ENCODE peak calls at places on chromosomes 13 and 19, in nine cellular contexts. One of them, this sample, is unnamed.

GRCh38 chr13:73720216-73720840 is 413.9 kb downstream of the KLF12 start:
- DNase-seq in Panc1: no peak
- DNase-seq in uterus: no peak
- DNase-seq in AG04450: no peak
- DNase-seq in lung: no peak
- DNase-seq in suprapubic skin: no peak
- DNase-seq in thoracic aorta: no peak
- DNase-seq in neural progenitor cell: no peak
- DNase-seq in thyroid gland: no peak
- DNase-seq in this sample: peak; percentile 16

GRCh38 chr13:68232351-68233130 is 1002.4 kb upstream of the PCDH9 start:
- DNase-seq in thyroid gland: no peak
- DNase-seq in suprapubic skin: no peak
- DNase-seq in AG04450: no peak
- DNase-seq in thoracic aorta: no peak
- DNase-seq in Panc1: no peak
- DNase-seq in neural progenitor cell: peak; percentile 30
- DNase-seq in uterus: no peak
- DNase-seq in lung: no peak
- DNase-seq in this sample: no peak

GRCh38 chr13:107374038-107374437 is 806.1 kb upstream of the ARGLU1 start:
- DNase-seq in thoracic aorta: no peak
- DNase-seq in neural progenitor cell: no peak
- DNase-seq in Panc1: no peak
- DNase-seq in uterus: no peak
- DNase-seq in thyroid gland: no peak
- DNase-seq in AG04450: no peak
- DNase-seq in suprapubic skin: no peak
- DNase-seq in lung: no peak
- DNase-seq in this sample: no peak

GRCh38 chr19:48752511-48753365 is at the start of gene FUT1:
- DNase-seq in suprapubic skin: no peak
- DNase-seq in thoracic aorta: no peak
- DNase-seq in Panc1: no peak
- DNase-seq in lung: peak; percentile 83
- DNase-seq in neural progenitor cell: peak; percentile 89
- DNase-seq in thyroid gland: peak; percentile 93
- DNase-seq in uterus: no peak
- DNase-seq in AG04450: no peak
- DNase-seq in this sample: no peak

GRCh38 chr19:17236831-17237543 is 8.7 kb downstream of the NR2F6 start:
- DNase-seq in Panc1: no peak
- DNase-seq in suprapubic skin: no peak
- DNase-seq in uterus: no peak
- DNase-seq in AG04450: no peak
- DNase-seq in lung: no peak
- DNase-seq in neural progenitor cell: no peak
- DNase-seq in thoracic aorta: no peak
- DNase-seq in thyroid gland: no peak
- DNase-seq in this sample: no peak

GRCh38 chr19:23343434-23344010 is 51.7 kb downstream of the ZNF91 start:
- DNase-seq in neural progenitor cell: no peak
- DNase-seq in thyroid gland: no peak
- DNase-seq in thoracic aorta: no peak
- DNase-seq in uterus: no peak
- DNase-seq in Panc1: no peak
- DNase-seq in AG04450: no peak
- DNase-seq in lung: no peak
- DNase-seq in suprapubic skin: no peak
- DNase-seq in this sample: no peak

GRCh38 chr19:40549007-40549708 is 27.5 kb upstream of the SHKBP1 start:
- DNase-seq in AG04450: peak; percentile 6
- DNase-seq in neural progenitor cell: peak; percentile 96
- DNase-seq in suprapubic skin: no peak
- DNase-seq in thoracic aorta: no peak
- DNase-seq in lung: peak; percentile 58
- DNase-seq in Panc1: no peak
- DNase-seq in thyroid gland: peak; percentile 71
- DNase-seq in uterus: peak; percentile 56
- DNase-seq in this sample: no peak

GRCh38 chr19:4352701-4353121 is 9.3 kb downstream of the MPND start:
- DNase-seq in lung: no peak
- DNase-seq in AG04450: no peak
- DNase-seq in neural progenitor cell: peak; percentile 84
- DNase-seq in Panc1: no peak
- DNase-seq in thoracic aorta: no peak
- DNase-seq in uterus: no peak
- DNase-seq in thyroid gland: peak; percentile 45
- DNase-seq in suprapubic skin: no peak
- DNase-seq in this sample: no peak

GRCh38 chr19:5228932-5229777 is 111.5 kb downstream of the PTPRS start:
- DNase-seq in neural progenitor cell: no peak
- DNase-seq in Panc1: no peak
- DNase-seq in suprapubic skin: no peak
- DNase-seq in uterus: peak; percentile 47
- DNase-seq in thyroid gland: peak; percentile 27
- DNase-seq in thoracic aorta: no peak
- DNase-seq in AG04450: no peak
- DNase-seq in lung: no peak
- DNase-seq in this sample: no peak

GRCh38 chr19:49436381-49437017 is 4.8 kb downstream of the SLC17A7 start:
- DNase-seq in AG04450: no peak
- DNase-seq in suprapubic skin: no peak
- DNase-seq in thyroid gland: no peak
- DNase-seq in Panc1: no peak
- DNase-seq in lung: no peak
- DNase-seq in thoracic aorta: no peak
- DNase-seq in uterus: no peak
- DNase-seq in neural progenitor cell: peak; percentile 91
- DNase-seq in this sample: no peak

GRCh38 chr13:25170554-25171107 is 1.5 kb downstream of the AMER2 start:
- DNase-seq in lung: no peak
- DNase-seq in neural progenitor cell: peak; percentile 67
- DNase-seq in AG04450: no peak
- DNase-seq in Panc1: no peak
- DNase-seq in uterus: no peak
- DNase-seq in suprapubic skin: no peak
- DNase-seq in thoracic aorta: no peak
- DNase-seq in thyroid gland: no peak
- DNase-seq in this sample: no peak

GRCh38 chr13:51501592-51502205 is 48.9 kb upstream of the INTS6 start:
- DNase-seq in neural progenitor cell: no peak
- DNase-seq in AG04450: no peak
- DNase-seq in thyroid gland: no peak
- DNase-seq in thoracic aorta: no peak
- DNase-seq in uterus: no peak
- DNase-seq in lung: no peak
- DNase-seq in suprapubic skin: no peak
- DNase-seq in Panc1: no peak
- DNase-seq in this sample: no peak

GRCh38 chr13:93882086-93882651 is 597.3 kb downstream of the DCT start:
- DNase-seq in Panc1: no peak
- DNase-seq in uterus: no peak
- DNase-seq in thoracic aorta: no peak
- DNase-seq in suprapubic skin: no peak
- DNase-seq in AG04450: no peak
- DNase-seq in lung: no peak
- DNase-seq in neural progenitor cell: no peak
- DNase-seq in thyroid gland: no peak
- DNase-seq in this sample: no peak

GRCh38 chr13:63198076-63198475 is 1782.4 kb upstream of the PCDH20 start:
- DNase-seq in suprapubic skin: no peak
- DNase-seq in lung: peak; percentile 79
- DNase-seq in thyroid gland: peak; percentile 84
- DNase-seq in Panc1: no peak
- DNase-seq in AG04450: no peak
- DNase-seq in thoracic aorta: no peak
- DNase-seq in neural progenitor cell: no peak
- DNase-seq in uterus: no peak
- DNase-seq in this sample: no peak

GRCh38 chr19:17777840-17778620 is 16.9 kb upstream of the B3GNT3 start:
- DNase-seq in neural progenitor cell: peak; percentile 84
- DNase-seq in AG04450: no peak
- DNase-seq in Panc1: no peak
- DNase-seq in uterus: peak; percentile 24
- DNase-seq in lung: peak; percentile 77
- DNase-seq in thyroid gland: no peak
- DNase-seq in thoracic aorta: no peak
- DNase-seq in suprapubic skin: no peak
- DNase-seq in this sample: no peak

GRCh38 chr19:56147307-56147706 is 6.2 kb downstream of the ZNF444 start:
- DNase-seq in uterus: no peak
- DNase-seq in neural progenitor cell: no peak
- DNase-seq in suprapubic skin: no peak
- DNase-seq in AG04450: no peak
- DNase-seq in lung: no peak
- DNase-seq in thyroid gland: no peak
- DNase-seq in thoracic aorta: no peak
- DNase-seq in Panc1: no peak
- DNase-seq in this sample: no peak

GRCh38 chr19:16435999-16436650 is 35.6 kb downstream of the EPS15L1 start:
- DNase-seq in thyroid gland: peak; percentile 41
- DNase-seq in thoracic aorta: no peak
- DNase-seq in AG04450: no peak
- DNase-seq in neural progenitor cell: no peak
- DNase-seq in suprapubic skin: no peak
- DNase-seq in lung: no peak
- DNase-seq in uterus: no peak
- DNase-seq in Panc1: no peak
- DNase-seq in this sample: no peak

GRCh38 chr13:113013303-113013702 is 44.3 kb downstream of the MCF2L start:
- DNase-seq in lung: no peak
- DNase-seq in suprapubic skin: no peak
- DNase-seq in Panc1: no peak
- DNase-seq in thoracic aorta: no peak
- DNase-seq in neural progenitor cell: no peak
- DNase-seq in uterus: no peak
- DNase-seq in AG04450: no peak
- DNase-seq in thyroid gland: no peak
- DNase-seq in this sample: no peak

GRCh38 chr19:39327990-39328705 is 7.5 kb upstream of the LRFN1 start:
- DNase-seq in Panc1: peak; percentile 97
- DNase-seq in neural progenitor cell: peak; percentile 93
- DNase-seq in uterus: peak; percentile 86
- DNase-seq in AG04450: peak; percentile 30
- DNase-seq in suprapubic skin: peak; percentile 94
- DNase-seq in lung: peak; percentile 87
- DNase-seq in thyroid gland: peak; percentile 82
- DNase-seq in thoracic aorta: peak; percentile 60
- DNase-seq in this sample: no peak

GRCh38 chr19:11321206-11322126 is 18.0 kb downstream of the RAB3D start:
- DNase-seq in Panc1: no peak
- DNase-seq in suprapubic skin: no peak
- DNase-seq in neural progenitor cell: no peak
- DNase-seq in uterus: no peak
- DNase-seq in thoracic aorta: no peak
- DNase-seq in AG04450: no peak
- DNase-seq in thyroid gland: no peak
- DNase-seq in lung: no peak
- DNase-seq in this sample: no peak
- TF ChIP-seq CTCF in Panc1: no peak
- TF ChIP-seq CTCF in suprapubic skin: no peak
- TF ChIP-seq CTCF in neural progenitor cell: no peak
- TF ChIP-seq CTCF in uterus: no peak
- TF ChIP-seq CTCF in thoracic aorta: no peak
- TF ChIP-seq CTCF in AG04450: no peak
- TF ChIP-seq CTCF in thyroid gland: no peak
- TF ChIP-seq CTCF in lung: no peak
- TF ChIP-seq CTCF in this sample: peak; percentile 21

DNA sequence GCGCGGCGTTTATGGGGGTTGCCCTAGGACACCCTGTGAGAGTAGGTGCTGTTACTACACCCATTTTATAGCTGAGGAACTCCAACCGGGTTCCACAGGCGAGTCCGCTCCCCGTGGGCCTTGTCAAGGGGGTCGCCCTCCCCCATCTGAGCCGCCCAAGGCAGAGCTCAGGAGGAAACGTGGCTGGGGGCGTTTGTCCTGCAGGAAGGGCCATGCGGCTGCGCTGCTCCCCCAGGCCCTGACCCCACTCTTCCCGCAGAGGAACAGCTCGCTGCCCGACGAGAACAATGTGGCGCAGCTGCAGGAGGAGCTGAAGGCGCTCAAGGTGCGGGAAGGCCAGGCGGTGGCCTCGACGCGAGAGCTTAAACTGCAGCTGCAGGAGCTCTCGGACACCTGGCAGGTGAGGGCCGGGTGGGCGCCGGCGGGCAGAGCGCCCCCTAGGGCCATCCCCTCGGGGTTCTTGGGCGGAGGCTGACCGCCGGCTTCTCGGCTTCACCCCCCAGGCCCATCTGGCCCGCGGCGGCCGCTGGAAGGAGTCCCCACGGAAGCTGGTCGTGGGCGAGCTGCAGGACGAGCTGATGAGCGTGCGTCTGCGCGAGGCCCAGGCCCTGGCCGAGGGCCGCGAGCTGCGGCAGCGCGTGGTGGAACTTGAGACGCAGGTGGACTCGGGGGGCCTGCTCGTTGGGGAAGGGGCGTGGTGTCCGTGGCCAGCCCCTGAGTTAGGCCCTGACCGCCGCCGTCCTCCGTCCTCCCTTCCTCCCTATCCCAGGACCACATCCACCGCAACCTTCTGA is 12.4 kb downstream of the PRR36 start:
- DNase-seq in uterus: no peak
- DNase-seq in thoracic aorta: no peak
- DNase-seq in Panc1: no peak
- DNase-seq in AG04450: no peak
- DNase-seq in suprapubic skin: no peak
- DNase-seq in thyroid gland: no peak
- DNase-seq in neural progenitor cell: peak; percentile 64
- DNase-seq in lung: no peak
- DNase-seq in this sample: no peak
- H3K4me3 ChIP-seq in uterus: no peak overlapping the region
- H3K4me3 ChIP-seq in thoracic aorta: peak overlapping the region; percentile 38
- H3K4me3 ChIP-seq in Panc1: no peak overlapping the region
- H3K4me3 ChIP-seq in AG04450: no peak overlapping the region
- H3K4me3 ChIP-seq in suprapubic skin: peak overlapping the region; percentile 35
- H3K4me3 ChIP-seq in thyroid gland: no peak overlapping the region
- H3K4me3 ChIP-seq in neural progenitor cell: peak overlapping the region; percentile 66
- H3K4me3 ChIP-seq in lung: no peak overlapping the region
- H3K4me3 ChIP-seq in this sample: peak overlapping the region; percentile 16

GRCh38 chr13:77016888-77017623 is 9.9 kb downstream of the FBXL3 start:
- DNase-seq in lung: no peak
- DNase-seq in uterus: no peak
- DNase-seq in Panc1: no peak
- DNase-seq in AG04450: no peak
- DNase-seq in thyroid gland: no peak
- DNase-seq in neural progenitor cell: no peak
- DNase-seq in suprapubic skin: no peak
- DNase-seq in thoracic aorta: no peak
- DNase-seq in this sample: no peak
- TF ChIP-seq CTCF in lung: no peak
- TF ChIP-seq CTCF in uterus: no peak
- TF ChIP-seq CTCF in Panc1: peak; percentile 13
- TF ChIP-seq CTCF in AG04450: no peak
- TF ChIP-seq CTCF in thyroid gland: no peak
- TF ChIP-seq CTCF in neural progenitor cell: peak; percentile 18
- TF ChIP-seq CTCF in suprapubic skin: no peak
- TF ChIP-seq CTCF in thoracic aorta: no peak
- TF ChIP-seq CTCF in this sample: no peak

DNA sequence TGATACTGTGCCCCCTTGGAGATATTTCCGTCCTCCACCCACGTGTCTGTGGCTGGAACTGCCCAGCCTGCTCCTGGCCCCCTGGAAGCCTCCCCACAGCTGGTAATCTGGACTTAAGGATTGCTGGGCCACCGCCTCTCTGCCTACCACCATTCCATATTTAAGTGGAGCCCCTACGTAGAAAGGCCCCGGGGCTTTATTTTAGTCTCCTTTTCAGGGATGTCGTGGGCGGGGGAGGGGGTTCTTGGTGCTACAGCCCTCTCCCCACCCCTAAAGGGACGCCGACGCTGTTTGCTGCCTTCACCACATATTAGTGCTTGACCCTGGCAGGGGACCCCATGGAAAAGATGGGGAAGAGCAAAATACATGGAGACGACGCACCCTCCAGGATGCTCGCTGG is 2.7 kb upstream of the NOP53 start:
- DNase-seq in AG04450: no peak
- DNase-seq in thyroid gland: no peak
- DNase-seq in Panc1: no peak
- DNase-seq in uterus: peak; percentile 46
- DNase-seq in lung: no peak
- DNase-seq in thoracic aorta: no peak
- DNase-seq in suprapubic skin: no peak
- DNase-seq in neural progenitor cell: peak; percentile 26
- DNase-seq in this sample: no peak
- H3K4me3 ChIP-seq in AG04450: peak overlapping the region; percentile 8
- H3K4me3 ChIP-seq in thyroid gland: no peak overlapping the region
- H3K4me3 ChIP-seq in Panc1: no peak overlapping the region
- H3K4me3 ChIP-seq in uterus: no peak overlapping the region
- H3K4me3 ChIP-seq in lung: no peak overlapping the region
- H3K4me3 ChIP-seq in thoracic aorta: peak overlapping the region; percentile 64
- H3K4me3 ChIP-seq in suprapubic skin: peak overlapping the region; percentile 32
- H3K4me3 ChIP-seq in neural progenitor cell: peak overlapping the region; percentile 44
- H3K4me3 ChIP-seq in this sample: no peak overlapping the region

This sample was measured in epithelial cell of proximal tubule.